ENCODE peak calls at places on chromosomes 13 and 19, in seven cellular contexts. J is psoas muscle; K is tibial nerve; Z is SK-N-SH; U is substantia nigra; S is CD8-positive, alpha-beta T cell; P is neuronal stem cell. T is an unnamed sample.

GRCh38 chr19:681029-681626 is 4.9 kb downstream of the FSTL3 start:
- DNase-seq in J (peak; percentile 97), K (peak; percentile 91), Z (peak; percentile 97), U (peak; percentile 64), S (peak; percentile 88), P (no peak), T (peak; percentile 55)

GRCh38 chr13:75356426-75356825 is 125.5 kb downstream of the TBC1D4 start:
- DNase-seq in J (no peak), K (no peak), Z (no peak), U (no peak), S (no peak), P (no peak), T (no peak)

GRCh38 chr13:113670541-113670940 is 3.5 kb downstream of the GRK1 start:
- DNase-seq in J (peak; percentile 26), K (no peak), Z (no peak), U (no peak), S (no peak), P (no peak), T (peak; percentile 3)

GRCh38 chr13:104750377-104750776 is 1684.2 kb upstream of the SLC10A2 start:
- DNase-seq in J (no peak), K (no peak), Z (no peak), U (no peak), S (no peak), P (no peak), T (no peak)

GRCh38 chr13:100128373-100128772 is 39.5 kb downstream of the PCCA start:
- DNase-seq in J (no peak), K (no peak), Z (no peak), U (no peak), S (no peak), P (no peak), T (no peak)

GRCh38 chr19:41936416-41936850 is 8.2 kb upstream of the ERFL start:
- DNase-seq in J (no peak), K (no peak), Z (no peak), U (no peak), S (peak; percentile 44), P (no peak), T (no peak)

GRCh38 chr19:3323704-3324103 is 42.7 kb upstream of the NFIC start:
- DNase-seq in J (no peak), K (no peak), Z (no peak), U (no peak), S (no peak), P (no peak), T (no peak)

GRCh38 chr13:113098163-113098732 is 7.3 kb upstream of the F7 start:
- DNase-seq in J (no peak), K (no peak), Z (no peak), U (no peak), S (no peak), P (no peak), T (no peak)

GRCh38 chr19:35299523-35300339 is 7.8 kb downstream of the MAG start:
- DNase-seq in J (no peak), K (no peak), Z (peak; percentile 83), U (peak; percentile 71), S (no peak), P (no peak), T (no peak)

GRCh38 chr19:24069907-24070657 is 16.9 kb upstream of the ZNF254 start:
- DNase-seq in J (no peak), K (no peak), Z (no peak), U (no peak), S (no peak), P (no peak), T (no peak)

GRCh38 chr19:32339988-32340874 is 5.2 kb upstream of the ZNF507 start:
- DNase-seq in J (peak; percentile 68), K (peak; percentile 39), Z (peak; percentile 74), U (peak; percentile 72), S (peak; percentile 56), P (no peak), T (peak; percentile 68)

GRCh38 chr13:36431204-36432105 is 840 bp upstream of the CCNA1 start:
- DNase-seq in J (no peak), K (no peak), Z (no peak), U (no peak), S (no peak), P (peak; percentile 37), T (no peak)

GRCh38 chr13:112871742-112872141 is 97.3 kb upstream of the MCF2L start:
- DNase-seq in J (peak; percentile 38), K (no peak), Z (no peak), U (no peak), S (no peak), P (no peak), T (no peak)

GRCh38 chr19:8615813-8616596 is 5.5 kb upstream of the ADAMTS10 start:
- DNase-seq in J (peak; percentile 59), K (peak; percentile 36), Z (peak; percentile 68), U (peak; percentile 8), S (peak; percentile 63), P (peak; percentile 64), T (peak; percentile 51)

GRCh38 chr13:89279374-89279773 is 1608.2 kb downstream of the SLITRK5 start:
- DNase-seq in J (no peak), K (no peak), Z (no peak), U (no peak), S (no peak), P (no peak), T (no peak)

GRCh38 chr13:106143392-106143791 is 392.1 kb downstream of the EFNB2 start:
- DNase-seq in J (no peak), K (no peak), Z (no peak), U (no peak), S (no peak), P (no peak), T (no peak)

GRCh38 chr13:37526710-37527446 is 71.7 kb downstream of the POSTN start:
- DNase-seq in J (no peak), K (no peak), Z (no peak), U (no peak), S (no peak), P (no peak), T (no peak)

GRCh38 chr13:44498502-44498901 is 77.6 kb downstream of the TSC22D1 start:
- DNase-seq in J (no peak), K (no peak), Z (no peak), U (no peak), S (no peak), P (no peak), T (no peak)

GRCh38 chr19:41528106-41528505 is 47.9 kb upstream of the CEACAM21 start:
- DNase-seq in J (no peak), K (no peak), Z (no peak), U (no peak), S (no peak), P (no peak), T (no peak)

GRCh38 chr19:56309511-56310185 is 5.0 kb downstream of the ZSCAN5A start:
- DNase-seq in J (peak; percentile 65), K (no peak), Z (peak; percentile 80), U (peak; percentile 11), S (peak; percentile 47), P (no peak), T (peak; percentile 41)

GRCh38 chr19:46610851-46611770 is 10.0 kb downstream of the CALM3 start:
- DNase-seq in J (peak; percentile 45), K (peak; percentile 11), Z (peak; percentile 10), U (no peak), S (no peak), P (no peak), T (peak; percentile 9)

GRCh38 chr13:100987993-100988392 is 313.4 kb upstream of the TMTC4 start:
- DNase-seq in J (no peak), K (no peak), Z (no peak), U (peak; percentile 8), S (no peak), P (peak; percentile 12), T (no peak)

GRCh38 chr13:47592256-47592655 is 408.8 kb downstream of the SUCLA2 start:
- DNase-seq in J (no peak), K (no peak), Z (no peak), U (no peak), S (no peak), P (no peak), T (no peak)

GRCh38 chr13:79541426-79542049 is 60.6 kb downstream of the NDFIP2 start:
- DNase-seq in J (no peak), K (no peak), Z (peak; percentile 21), U (no peak), S (no peak), P (peak; percentile 63), T (no peak)

GRCh38 chr19:956747-957451 is 27.2 kb upstream of the WDR18 start:
- DNase-seq in J (no peak), K (no peak), Z (peak; percentile 82), U (no peak), S (no peak), P (peak; percentile 94), T (no peak)

GRCh38 chr13:32902898-32903297 is 113.3 kb upstream of the KL start:
- DNase-seq in J (peak; percentile 84), K (peak; percentile 69), Z (no peak), U (peak; percentile 31), S (no peak), P (no peak), T (peak; percentile 85)
- H3K27ac ChIP-seq in J (peak overlapping the region; percentile 46), K (peak overlapping the region; percentile 68), Z (no peak overlapping the region), U (no peak overlapping the region), S (no peak overlapping the region), P (no peak overlapping the region), T (peak overlapping the region; percentile 80)

GRCh38 chr19:2014081-2014693 is 1.3 kb downstream of the BTBD2 start:
- DNase-seq in J (no peak), K (no peak), Z (peak; percentile 42), U (no peak), S (no peak), P (no peak), T (no peak)

GRCh38 chr19:2013683-2013961 is 1.9 kb downstream of the BTBD2 start:
- DNase-seq in J (no peak), K (no peak), Z (peak; percentile 37), U (no peak), S (no peak), P (no peak), T (no peak)

GRCh38 chr19:2015611-2015950 is at the start of gene BTBD2:
- DNase-seq in J (peak; percentile 79), K (no peak), Z (peak; percentile 92), U (peak; percentile 56), S (peak; percentile 49), P (peak; percentile 32), T (no peak)

GRCh38 chr19:2014731-2015610 is 543 bp downstream of the BTBD2 start:
- DNase-seq in J (no peak), K (no peak), Z (peak; percentile 59), U (no peak), S (peak; percentile 27), P (peak; percentile 35), T (no peak)

GRCh38 chr19:2016041-2016807 is 710 bp upstream of the BTBD2 start:
- DNase-seq in J (peak; percentile 89), K (peak; percentile 66), Z (peak; percentile 87), U (peak; percentile 74), S (peak; percentile 55), P (peak; percentile 45), T (peak; percentile 82)
- H3K27ac ChIP-seq in J (peak overlapping the region; percentile 38), K (peak overlapping the region; percentile 80), Z (peak overlapping the region; percentile 89), U (peak overlapping the region; percentile 88), S (no peak overlapping the region), P (peak overlapping the region; percentile 59), T (peak overlapping the region; percentile 64)

GRCh38 chr13:39597828-39598227 is 5.2 kb downstream of the LHFPL6 start:
- DNase-seq in J (no peak), K (no peak), Z (no peak), U (no peak), S (no peak), P (no peak), T (no peak)
- H3K27ac ChIP-seq in J (no peak overlapping the region), K (no peak overlapping the region), Z (peak overlapping the region; percentile 64), U (no peak overlapping the region), S (no peak overlapping the region), P (no peak overlapping the region), T (peak overlapping the region; percentile 95)

DNA sequence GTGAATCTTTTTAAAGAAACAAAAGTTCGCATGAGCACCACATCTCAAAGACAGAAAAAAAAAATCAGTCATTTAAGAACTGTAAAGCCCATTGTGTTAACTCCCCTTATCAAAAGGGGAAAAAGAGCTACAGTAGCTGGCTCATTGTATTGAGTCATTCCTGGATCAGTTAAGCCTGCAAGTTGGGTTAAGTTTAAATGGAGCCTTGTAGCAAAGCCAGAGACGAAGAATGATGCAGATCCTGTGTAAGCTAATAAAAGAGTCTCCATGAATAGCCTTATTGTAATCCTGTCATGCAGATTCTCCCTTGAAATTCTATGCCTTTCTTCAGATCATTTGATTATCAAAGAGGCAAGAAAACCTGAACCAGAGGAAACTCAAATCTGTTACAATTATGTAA is 83.8 kb downstream of the CRYL1 start:
- DNase-seq in J (no peak), K (no peak), Z (no peak), U (no peak), S (no peak), P (peak; percentile 18), T (no peak)
- H3K27ac ChIP-seq in J (no peak overlapping the region), K (no peak overlapping the region), Z (no peak overlapping the region), U (peak overlapping the region; percentile 57), S (no peak overlapping the region), P (no peak overlapping the region), T (no peak overlapping the region)

T was measured in left ventricle myocardium inferior.